ENCODE peak calls at places on chromosomes 7 and 10, in four cellular contexts. One of them, this sample, is unnamed.

GRCh38 chr7:24722386-24723177 is 34.7 kb downstream of the GSDME start:
- DNase-seq in K562: no peak
- DNase-seq in HepG2: no peak
- DNase-seq in H1: peak
- DNase-seq in this sample: peak

GRCh38 chr7:129790136-129790535 is 162.6 kb downstream of the UBE2H start:
- DNase-seq in HepG2: no peak
- DNase-seq in H1: no peak
- DNase-seq in K562: no peak
- DNase-seq in this sample: no peak

GRCh38 chr7:99562832-99563231 is 4.4 kb downstream of the ZNF655 start:
- DNase-seq in H1: no peak
- DNase-seq in K562: peak
- DNase-seq in HepG2: peak
- DNase-seq in this sample: peak

GRCh38 chr10:132912685-132913558 is 29.4 kb downstream of the CFAP46 start:
- DNase-seq in K562: no peak
- DNase-seq in H1: peak
- DNase-seq in HepG2: no peak
- DNase-seq in this sample: no peak

GRCh38 chr7:80210400-80210799 is 75.8 kb downstream of the GNAI1 start:
- DNase-seq in H1: no peak
- DNase-seq in K562: no peak
- DNase-seq in HepG2: peak
- DNase-seq in this sample: no peak

GRCh38 chr7:150396426-150397375 is 17.6 kb downstream of the ZNF775 start:
- DNase-seq in HepG2: no peak
- DNase-seq in K562: no peak
- DNase-seq in H1: no peak
- DNase-seq in this sample: no peak

GRCh38 chr10:96584035-96584434 is 2.8 kb downstream of the TM9SF3 start:
- DNase-seq in H1: no peak
- DNase-seq in K562: no peak
- DNase-seq in HepG2: no peak
- DNase-seq in this sample: no peak

GRCh38 chr10:133337079-133337725 is 506 bp upstream of the CALY start:
- DNase-seq in H1: no peak
- DNase-seq in HepG2: no peak
- DNase-seq in K562: no peak
- DNase-seq in this sample: no peak

GRCh38 chr10:32980242-32980557 is 22.2 kb upstream of the ITGB1 start:
- DNase-seq in HepG2: no peak
- DNase-seq in K562: no peak
- DNase-seq in H1: no peak
- DNase-seq in this sample: no peak

GRCh38 chr10:120948889-120949382 is 97.8 kb downstream of the WDR11 start:
- DNase-seq in H1: peak
- DNase-seq in K562: peak
- DNase-seq in HepG2: peak
- DNase-seq in this sample: peak

GRCh38 chr10:121497513-121497912 is 100.7 kb downstream of the FGFR2 start:
- DNase-seq in HepG2: no peak
- DNase-seq in K562: no peak
- DNase-seq in H1: no peak
- DNase-seq in this sample: no peak

GRCh38 chr7:51006483-51007235 is 224.0 kb upstream of the GRB10 start:
- DNase-seq in HepG2: no peak
- DNase-seq in K562: no peak
- DNase-seq in H1: peak
- DNase-seq in this sample: no peak

GRCh38 chr10:58157076-58157766 is 110.5 kb downstream of the IPMK start:
- DNase-seq in K562: no peak
- DNase-seq in HepG2: no peak
- DNase-seq in H1: no peak
- DNase-seq in this sample: no peak

GRCh38 chr10:62037890-62038608 is 136.6 kb downstream of the ARID5B start:
- DNase-seq in H1: no peak
- DNase-seq in HepG2: peak
- DNase-seq in K562: no peak
- DNase-seq in this sample: no peak

GRCh38 chr7:124720195-124720594 is 45.4 kb downstream of the GPR37 start:
- DNase-seq in HepG2: peak
- DNase-seq in K562: no peak
- DNase-seq in H1: no peak
- DNase-seq in this sample: no peak

GRCh38 chr7:6613706-6614105 is 1.7 kb upstream of the ZNF853 start:
- DNase-seq in H1: no peak
- DNase-seq in K562: no peak
- DNase-seq in HepG2: no peak
- DNase-seq in this sample: no peak

GRCh38 chr7:150451097-150451793 is 815 bp downstream of the GIMAP8 start:
- DNase-seq in K562: no peak
- DNase-seq in HepG2: no peak
- DNase-seq in H1: no peak
- DNase-seq in this sample: peak

GRCh38 chr10:86899670-86900276 is 57.6 kb downstream of the MMRN2 start:
- DNase-seq in HepG2: peak
- DNase-seq in K562: peak
- DNase-seq in H1: no peak
- DNase-seq in this sample: peak

GRCh38 chr10:120607710-120608703 is 151.0 kb downstream of the PLPP4 start:
- DNase-seq in HepG2: no peak
- DNase-seq in K562: no peak
- DNase-seq in H1: no peak
- DNase-seq in this sample: no peak

GRCh38 chr10:44925224-44925623 is 14.1 kb downstream of the TMEM72 start:
- DNase-seq in H1: peak
- DNase-seq in HepG2: peak
- DNase-seq in K562: peak
- DNase-seq in this sample: no peak

GRCh38 chr7:4182605-4183300 is 499.3 kb upstream of the FOXK1 start:
- DNase-seq in H1: no peak
- DNase-seq in HepG2: no peak
- DNase-seq in K562: no peak
- DNase-seq in this sample: no peak

GRCh38 chr10:53537508-53537907 is 764.9 kb upstream of the MBL2 start:
- DNase-seq in H1: no peak
- DNase-seq in HepG2: no peak
- DNase-seq in K562: no peak
- DNase-seq in this sample: peak

GRCh38 chr10:118785566-118785965 is 30.8 kb upstream of the CACUL1 start:
- DNase-seq in K562: no peak
- DNase-seq in H1: no peak
- DNase-seq in HepG2: no peak
- DNase-seq in this sample: no peak

GRCh38 chr7:24713039-24713793 is 44.0 kb downstream of the GSDME start:
- DNase-seq in K562: no peak
- DNase-seq in H1: peak
- DNase-seq in HepG2: no peak
- DNase-seq in this sample: no peak

GRCh38 chr10:129277080-129277479 is 190.0 kb upstream of the MGMT start:
- DNase-seq in K562: no peak
- DNase-seq in HepG2: no peak
- DNase-seq in H1: no peak
- DNase-seq in this sample: no peak

GRCh38 chr10:45502458-45502857 is 128.4 kb downstream of the ALOX5 start:
- DNase-seq in H1: no peak
- DNase-seq in K562: no peak
- DNase-seq in HepG2: peak
- DNase-seq in this sample: peak

GRCh38 chr7:30148426-30148825 is 13.6 kb downstream of the MTURN start:
- DNase-seq in H1: no peak
- DNase-seq in K562: no peak
- DNase-seq in HepG2: no peak
- DNase-seq in this sample: no peak

GRCh38 chr7:127629268-127629854 is 11.4 kb upstream of the PAX4 start:
- DNase-seq in HepG2: peak
- DNase-seq in H1: peak
- DNase-seq in K562: peak
- DNase-seq in this sample: no peak

GRCh38 chr10:117519895-117520294 is 22.7 kb upstream of the EMX2 start:
- DNase-seq in K562: no peak
- DNase-seq in H1: no peak
- DNase-seq in HepG2: no peak
- DNase-seq in this sample: no peak

GRCh38 chr7:23261843-23262452 is 15.4 kb downstream of the GPNMB start:
- DNase-seq in K562: peak
- DNase-seq in H1: peak
- DNase-seq in HepG2: peak
- DNase-seq in this sample: peak

GRCh38 chr7:157764946-157765537 is 428.2 kb downstream of the DNAJB6 start:
- DNase-seq in HepG2: no peak
- DNase-seq in H1: no peak
- DNase-seq in K562: no peak
- DNase-seq in this sample: no peak

GRCh38 chr7:55060690-55061414 is 42.0 kb downstream of the EGFR start:
- DNase-seq in K562: no peak
- DNase-seq in H1: no peak
- DNase-seq in HepG2: no peak
- DNase-seq in this sample: no peak

GRCh38 chr7:54090652-54091213 is 451.4 kb upstream of the VSTM2A start:
- DNase-seq in HepG2: no peak
- DNase-seq in H1: no peak
- DNase-seq in K562: no peak
- DNase-seq in this sample: no peak

GRCh38 chr10:97024181-97025073 is 161.3 kb downstream of the SLIT1 start:
- DNase-seq in K562: no peak
- DNase-seq in H1: no peak
- DNase-seq in HepG2: no peak
- DNase-seq in this sample: peak

DNA sequence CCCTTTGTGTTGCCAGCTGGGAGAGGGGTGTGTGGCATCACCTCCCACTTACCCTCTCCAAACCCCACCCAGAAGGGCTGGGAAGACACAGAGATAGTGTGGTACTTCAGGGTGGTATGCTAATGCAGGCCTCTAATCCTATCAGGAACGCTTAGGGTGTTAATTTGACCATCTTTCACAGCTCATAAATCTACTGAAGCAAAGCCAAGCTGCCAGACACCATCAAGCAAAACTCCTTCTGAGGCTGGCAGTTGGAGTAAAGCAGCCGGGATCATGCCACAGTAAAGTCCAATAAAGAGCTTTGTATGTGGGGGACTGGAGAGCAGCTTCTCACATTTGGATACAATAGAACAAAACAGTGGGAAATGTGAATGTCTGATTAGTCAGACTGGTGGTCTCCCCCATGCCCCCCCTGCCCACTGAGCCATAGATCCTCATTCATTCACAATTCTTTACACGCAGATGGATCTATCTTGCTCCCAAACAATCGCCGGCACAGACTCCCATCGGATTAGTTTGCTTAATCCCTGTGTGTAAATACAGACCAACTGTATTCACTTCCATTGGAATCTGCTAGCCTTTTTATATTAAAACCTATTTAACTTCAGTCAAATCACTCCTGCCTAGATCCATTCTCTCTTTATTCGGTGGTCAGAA is 29.6 kb downstream of the FGFBP3 start:
- DNase-seq in H1: no peak
- DNase-seq in K562: no peak
- DNase-seq in HepG2: no peak
- DNase-seq in this sample: no peak
- H3K9ac ChIP-seq in H1: no peak
- H3K9ac ChIP-seq in K562: no peak
- H3K9ac ChIP-seq in HepG2: no peak
- H3K9ac ChIP-seq in this sample: no peak

DNA sequence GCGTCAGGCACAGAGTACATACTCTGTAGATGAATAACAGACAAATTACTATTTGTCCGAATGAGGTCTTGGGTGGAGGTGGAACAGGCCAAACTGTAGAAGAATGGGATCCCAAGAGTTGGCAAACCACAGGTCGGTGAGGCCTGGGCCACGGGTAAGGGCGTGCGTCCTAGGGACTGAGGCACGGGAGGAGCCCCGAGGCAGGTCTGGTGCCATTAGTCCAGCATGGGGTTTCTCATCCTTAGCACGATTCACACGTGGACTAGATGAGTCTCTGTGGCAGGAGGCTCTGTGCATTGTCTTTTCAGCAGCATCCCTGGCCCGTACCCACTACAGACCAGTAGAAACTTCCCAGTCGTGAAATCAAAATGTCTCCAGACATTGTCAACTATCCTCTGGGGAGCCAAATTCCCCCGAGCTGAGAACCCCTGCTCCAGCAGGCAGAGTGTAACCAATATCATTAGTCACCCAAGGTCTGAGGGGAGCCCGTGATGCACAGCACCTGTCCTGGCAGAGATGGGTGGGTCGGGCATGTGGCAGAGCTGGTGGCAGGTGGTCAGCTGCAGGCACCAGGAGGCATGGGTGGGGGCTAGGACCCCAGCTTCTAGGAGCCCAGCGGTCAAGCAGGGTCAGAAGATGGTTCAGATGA is 61.3 kb downstream of the COL13A1 start:
- DNase-seq in K562: no peak
- DNase-seq in HepG2: no peak
- DNase-seq in H1: no peak
- DNase-seq in this sample: no peak
- TF ChIP-seq JUN in K562: no peak
- TF ChIP-seq JUN in HepG2: no peak
- TF ChIP-seq JUN in H1: no peak
- TF ChIP-seq JUN in this sample: no peak

GRCh38 chr10:27413831-27414348 is 90.2 kb upstream of the RAB18 start:
- DNase-seq in K562: no peak
- DNase-seq in HepG2: no peak
- DNase-seq in H1: no peak
- DNase-seq in this sample: no peak

GRCh38 chr10:27410153-27410552 is 94.0 kb upstream of the RAB18 start:
- DNase-seq in H1: no peak
- DNase-seq in K562: no peak
- DNase-seq in HepG2: no peak
- DNase-seq in this sample: no peak

GRCh38 chr10:27413387-27413786 is 90.7 kb upstream of the RAB18 start:
- DNase-seq in HepG2: no peak
- DNase-seq in H1: no peak
- DNase-seq in K562: no peak
- DNase-seq in this sample: no peak
- TF ChIP-seq MAX in HepG2: no peak
- TF ChIP-seq MAX in H1: no peak
- TF ChIP-seq MAX in K562: no peak
- TF ChIP-seq MAX in this sample: no peak

DNA sequence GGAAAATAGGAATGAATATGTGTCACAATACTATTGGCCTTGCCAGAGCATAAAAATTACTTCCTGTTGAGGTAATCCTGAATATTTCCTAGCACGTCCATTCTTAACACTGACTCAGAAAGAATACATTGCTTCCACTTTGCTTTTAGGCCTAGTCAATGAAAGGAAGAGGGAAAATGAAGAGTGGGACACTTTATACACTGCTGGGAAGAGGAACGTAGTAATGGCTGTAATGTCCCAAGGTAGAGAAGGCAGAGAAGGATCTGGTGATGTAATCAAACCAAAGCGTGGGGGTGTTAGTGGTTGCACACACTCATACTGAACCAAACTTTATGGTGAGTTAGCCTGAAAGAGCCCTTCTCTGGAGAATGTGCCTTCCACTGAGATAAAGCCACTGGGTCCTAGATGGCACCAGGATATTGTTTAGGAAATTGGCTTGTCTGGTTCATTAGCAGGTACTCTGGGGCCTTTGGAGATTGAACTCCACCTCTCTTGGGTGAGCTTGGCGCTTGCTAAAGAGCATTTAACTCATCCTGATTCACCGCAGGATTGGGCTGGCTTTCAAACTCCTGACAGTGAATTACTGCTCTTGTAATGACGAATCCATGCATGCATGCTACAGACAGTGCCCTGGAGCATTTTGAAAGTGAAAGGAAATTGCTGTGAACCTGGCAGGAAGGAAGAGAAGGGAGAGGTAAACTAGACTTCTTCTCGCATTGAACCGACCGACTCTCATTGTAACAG is 254.9 kb downstream of the KIAA1217 start:
- DNase-seq in HepG2: no peak
- DNase-seq in H1: no peak
- DNase-seq in K562: no peak
- DNase-seq in this sample: peak
- H3K9ac ChIP-seq in HepG2: no peak
- H3K9ac ChIP-seq in H1: no peak
- H3K9ac ChIP-seq in K562: no peak
- H3K9ac ChIP-seq in this sample: no peak